ENCODE peak calls at places on chromosomes 2 and 18, in ten cellular contexts. O is GDM1, P is NCI-H1092 treated with DMSO at 0.1 percent for 48 hours, D is SW480, Q is colonic mucosa, G is Caco-2, I is amniotic stem cell, C is germinal center, U is thyroid gland, N is lower leg skin. M is an unnamed sample.

GRCh38 chr2:79619442-79619841 is 106.6 kb downstream of the CTNNA2 start:
- DNase-seq in O (no peak), P (no peak), D (no peak), Q (no peak), G (no peak), I (no peak), C (no peak), U (no peak), N (no peak), M (no peak)

GRCh38 chr2:241563981-241564595 is 5.5 kb downstream of the BOK start:
- DNase-seq in O (no peak), P (no peak), D (no peak), Q (no peak), G (no peak), I (no peak), C (no peak), U (no peak), N (no peak), M (no peak)

GRCh38 chr2:2876350-2877042 is 501.1 kb downstream of the EIPR1 start:
- DNase-seq in O (no peak), P (no peak), D (no peak), Q (no peak), G (no peak), I (no peak), C (no peak), U (no peak), N (no peak), M (no peak)

GRCh38 chr2:178413472-178414265 is 37.3 kb downstream of the PRKRA start:
- DNase-seq in O (peak; percentile 69), P (peak; percentile 88), D (peak; percentile 76), Q (peak; percentile 71), G (peak; percentile 36), I (peak; percentile 19), C (peak; percentile 54), U (peak; percentile 70), N (peak; percentile 47), M (peak; percentile 80)

GRCh38 chr2:144183744-144184143 is 336.2 kb downstream of the ZEB2 start:
- DNase-seq in O (no peak), P (no peak), D (peak; percentile 82), Q (no peak), G (no peak), I (peak; percentile 48), C (peak; percentile 26), U (peak; percentile 3), N (no peak), M (peak; percentile 2)

GRCh38 chr2:73080321-73081131 is 9.0 kb upstream of the SFXN5 start:
- DNase-seq in O (no peak), P (no peak), D (no peak), Q (no peak), G (no peak), I (no peak), C (no peak), U (no peak), N (no peak), M (no peak)

GRCh38 chr2:176418768-176419167 is 149.5 kb downstream of the MTX2 start:
- DNase-seq in O (no peak), P (no peak), D (no peak), Q (no peak), G (no peak), I (no peak), C (no peak), U (no peak), N (no peak), M (no peak)

GRCh38 chr2:204051476-204051875 is 114.9 kb downstream of the ICOS start:
- DNase-seq in O (no peak), P (no peak), D (no peak), Q (no peak), G (no peak), I (no peak), C (peak; percentile 37), U (no peak), N (no peak), M (no peak)

GRCh38 chr2:143545643-143546275 is 416.5 kb downstream of the ARHGAP15 start:
- DNase-seq in O (no peak), P (no peak), D (no peak), Q (no peak), G (no peak), I (no peak), C (no peak), U (no peak), N (no peak), M (no peak)

GRCh38 chr18:31798399-31798798 is 37.7 kb upstream of the SLC25A52 start:
- DNase-seq in O (no peak), P (no peak), D (no peak), Q (no peak), G (no peak), I (no peak), C (no peak), U (no peak), N (no peak), M (no peak)

GRCh38 chr2:45610281-45611019 is 617 bp downstream of the SRBD1 start:
- DNase-seq in O (peak; percentile 28), P (peak; percentile 43), D (peak; percentile 86), Q (peak; percentile 72), G (peak; percentile 72), I (peak; percentile 46), C (peak; percentile 19), U (peak; percentile 53), N (peak; percentile 54), M (peak; percentile 67)

GRCh38 chr2:134139615-134140014 is 114.3 kb upstream of the MGAT5 start:
- DNase-seq in O (no peak), P (no peak), D (no peak), Q (peak; percentile 67), G (no peak), I (no peak), C (no peak), U (no peak), N (no peak), M (peak; percentile 28)

GRCh38 chr2:190528521-190529001 is 6.0 kb downstream of the NEMP2 start:
- DNase-seq in O (no peak), P (no peak), D (no peak), Q (no peak), G (peak; percentile 78), I (no peak), C (no peak), U (no peak), N (no peak), M (no peak)

GRCh38 chr2:20621366-20622295 is 29.3 kb downstream of the HS1BP3 start:
- DNase-seq in O (no peak), P (no peak), D (no peak), Q (no peak), G (no peak), I (no peak), C (no peak), U (no peak), N (no peak), M (peak; percentile 10)

GRCh38 chr2:194087569-194087968 is 1569.5 kb upstream of the SLC39A10 start:
- DNase-seq in O (no peak), P (no peak), D (no peak), Q (no peak), G (no peak), I (no peak), C (no peak), U (no peak), N (no peak), M (no peak)

GRCh38 chr2:181058378-181059269 is 78.2 kb downstream of the UBE2E3 start:
- DNase-seq in O (no peak), P (peak; percentile 11), D (peak; percentile 6), Q (peak; percentile 40), G (peak; percentile 28), I (no peak), C (peak; percentile 14), U (no peak), N (peak; percentile 15), M (peak; percentile 25)

GRCh38 chr2:174768557-174768956 is 4.3 kb upstream of the CHRNA1 start:
- DNase-seq in O (no peak), P (no peak), D (no peak), Q (no peak), G (no peak), I (no peak), C (no peak), U (no peak), N (no peak), M (no peak)

GRCh38 chr18:48263913-48264506 is 145.2 kb downstream of the ZBTB7C start:
- DNase-seq in O (no peak), P (no peak), D (peak; percentile 64), Q (no peak), G (no peak), I (no peak), C (no peak), U (no peak), N (no peak), M (no peak)

GRCh38 chr2:221443631-221444030 is 128.5 kb downstream of the EPHA4 start:
- DNase-seq in O (no peak), P (no peak), D (no peak), Q (no peak), G (no peak), I (no peak), C (no peak), U (no peak), N (no peak), M (no peak)

GRCh38 chr2:61898810-61899209 is 6.7 kb upstream of the COMMD1 start:
- DNase-seq in O (no peak), P (no peak), D (peak; percentile 18), Q (no peak), G (peak; percentile 36), I (no peak), C (no peak), U (no peak), N (no peak), M (peak; percentile 26)

GRCh38 chr2:29490037-29490436 is 374.8 kb downstream of the CLIP4 start:
- DNase-seq in O (no peak), P (no peak), D (no peak), Q (no peak), G (no peak), I (no peak), C (no peak), U (no peak), N (no peak), M (no peak)

GRCh38 chr2:64035067-64035942 is 16.1 kb upstream of the VPS54 start:
- DNase-seq in O (no peak), P (no peak), D (no peak), Q (no peak), G (no peak), I (no peak), C (no peak), U (no peak), N (no peak), M (no peak)

GRCh38 chr2:200765995-200766660 is 45.6 kb upstream of the BZW1 start:
- DNase-seq in O (no peak), P (no peak), D (peak; percentile 36), Q (no peak), G (no peak), I (no peak), C (no peak), U (no peak), N (no peak), M (no peak)

GRCh38 chr2:143133783-143134182 is 4.6 kb downstream of the ARHGAP15 start:
- DNase-seq in O (no peak), P (no peak), D (no peak), Q (no peak), G (no peak), I (no peak), C (no peak), U (no peak), N (no peak), M (no peak)

GRCh38 chr2:53347219-53347618 is 420.4 kb upstream of the CHAC2 start:
- DNase-seq in O (no peak), P (no peak), D (no peak), Q (no peak), G (no peak), I (no peak), C (no peak), U (no peak), N (no peak), M (no peak)

GRCh38 chr2:42170619-42171395 is 1.7 kb downstream of the EML4 start:
- DNase-seq in O (no peak), P (no peak), D (no peak), Q (no peak), G (no peak), I (no peak), C (no peak), U (no peak), N (no peak), M (no peak)

GRCh38 chr2:11117776-11118175 is 37.5 kb upstream of the SLC66A3 start:
- DNase-seq in O (no peak), P (no peak), D (no peak), Q (no peak), G (no peak), I (no peak), C (no peak), U (no peak), N (no peak), M (no peak)

GRCh38 chr2:20999906-21000645 is 43.8 kb downstream of the APOB start:
- DNase-seq in O (no peak), P (no peak), D (no peak), Q (no peak), G (peak; percentile 5), I (no peak), C (no peak), U (no peak), N (no peak), M (no peak)

M was measured in body of pancreas.